ENCODE peak calls at places on chromosome X, in nine cellular contexts. O, L, J, U, M, E, B, F and Y are unnamed samples.
A peak's percentile ranks its signal among the peaks of the same experiment; 100 is the strongest.

GRCh38 chrX:86946569-86946968 is 571.0 kb upstream of the KLHL4 start:
- DNase-seq in U (peak; percentile 12), L (peak; percentile 37), O (no peak), J (no peak), E (no peak), B (peak; percentile 50), F (no peak), M (peak; percentile 5), Y (peak; percentile 10)

GRCh38 chrX:21683910-21684309 is 25.8 kb upstream of the KLHL34 start:
- DNase-seq in E (no peak), M (no peak), U (no peak), B (peak; percentile 87), L (no peak), O (no peak), J (no peak), F (peak; percentile 34), Y (no peak)

GRCh38 chrX:119399772-119400101 is 601 bp downstream of the SLC25A43 start:
- DNase-seq in J (no peak), F (peak; percentile 24), M (no peak), O (no peak), B (peak; percentile 8), E (no peak), L (no peak), U (no peak), Y (no peak)

GRCh38 chrX:134990475-134991473 is at the start of gene SMIM10:
- DNase-seq in J (peak; percentile 83), E (peak; percentile 71), U (peak; percentile 84), B (peak; percentile 83), F (peak; percentile 80), M (peak; percentile 14), L (peak; percentile 50), O (peak; percentile 55), Y (no peak)

GRCh38 chrX:39682778-39683177 is 415.0 kb downstream of the BCOR start:
- DNase-seq in E (no peak), L (no peak), O (no peak), J (no peak), M (peak; percentile 0), B (no peak), F (no peak), U (peak; percentile 67), Y (peak; percentile 36)

GRCh38 chrX:30806187-30806728 is 82.8 kb downstream of the TAB3 start:
- DNase-seq in B (no peak), E (no peak), F (no peak), L (no peak), M (no peak), U (no peak), J (no peak), O (peak; percentile 11), Y (no peak)

GRCh38 chrX:12984629-12985303 is 9.9 kb downstream of the TMSB4X start:
- DNase-seq in M (peak; percentile 80), U (no peak), E (no peak), O (peak; percentile 87), J (no peak), B (peak; percentile 73), F (peak; percentile 80), L (no peak), Y (peak; percentile 63)

GRCh38 chrX:137565921-137566745 is at the start of gene ZIC3:
- DNase-seq in J (peak; percentile 61), B (peak; percentile 1), F (peak; percentile 80), M (no peak), U (peak; percentile 98), E (peak; percentile 67), L (no peak), O (peak; percentile 63), Y (no peak)

GRCh38 chrX:68396953-68397352 is 36.3 kb downstream of the OPHN1 start:
- DNase-seq in M (no peak), F (no peak), U (no peak), J (no peak), L (no peak), B (peak; percentile 48), O (no peak), E (no peak), Y (no peak)

GRCh38 chrX:27600686-27601085 is 10.5 kb downstream of the DCAF8L2 start:
- DNase-seq in B (peak; percentile 3), L (no peak), M (no peak), F (no peak), U (no peak), E (no peak), O (no peak), J (no peak), Y (no peak)

GRCh38 chrX:23742174-23742692 is 843 bp downstream of the ACOT9 start:
- DNase-seq in B (peak; percentile 82), O (peak; percentile 32), L (peak; percentile 22), J (peak; percentile 38), U (peak; percentile 36), M (peak; percentile 35), E (no peak), F (peak; percentile 76), Y (no peak)

GRCh38 chrX:11533211-11533651 is 132.5 kb downstream of the ARHGAP6 start:
- DNase-seq in M (peak; percentile 73), U (peak; percentile 28), J (no peak), L (no peak), E (no peak), F (peak; percentile 88), B (peak; percentile 89), O (no peak), Y (peak; percentile 77)

DNA sequence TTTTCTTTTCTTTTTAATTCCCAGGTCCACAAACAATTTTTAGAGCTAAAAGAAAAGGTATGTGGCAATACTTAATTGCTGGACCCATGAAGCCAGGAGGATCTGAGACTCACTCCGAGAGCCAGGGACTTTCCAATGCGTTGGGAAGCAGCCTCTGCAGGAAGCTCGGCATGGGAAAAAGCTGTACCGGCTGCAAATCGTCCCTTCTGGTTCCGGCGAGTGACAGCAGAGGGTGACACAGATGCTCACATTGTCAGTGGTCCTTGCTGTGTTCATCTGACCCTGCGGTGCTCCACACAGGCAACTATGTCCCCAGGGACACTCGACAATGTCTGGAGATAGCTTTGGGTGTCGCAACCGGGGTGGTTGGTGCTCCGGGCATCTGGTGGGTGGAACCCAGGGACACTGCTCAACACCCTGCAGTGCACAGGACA is 164.0 kb downstream of the PRKX start:
- DNase-seq in L (peak; percentile 32), U (no peak), F (peak; percentile 7), B (no peak), O (no peak), E (no peak), J (peak; percentile 40), M (no peak), Y (no peak)
- H3K4me3 ChIP-seq in L (peak overlapping the region; percentile 2), U (no peak overlapping the region), F (peak overlapping the region; percentile 9), B (no peak overlapping the region), O (no peak overlapping the region), E (peak overlapping the region; percentile 14), J (no peak overlapping the region), M (no peak overlapping the region), Y (no peak overlapping the region)

GRCh38 chrX:130261494-130261893 is 7.2 kb downstream of the ZNF280C start:
- DNase-seq in F (no peak), L (no peak), O (no peak), E (no peak), B (no peak), M (no peak), J (no peak), U (no peak), Y (no peak)
- H3K4me3 ChIP-seq in F (no peak overlapping the region), L (no peak overlapping the region), O (no peak overlapping the region), E (no peak overlapping the region), B (no peak overlapping the region), M (no peak overlapping the region), J (no peak overlapping the region), U (no peak overlapping the region), Y (no peak overlapping the region)

GRCh38 chrX:54352677-54353076 is 5.2 kb downstream of the WNK3 start:
- DNase-seq in U (no peak), E (no peak), J (no peak), O (no peak), F (no peak), L (no peak), B (no peak), M (no peak), Y (no peak)

GRCh38 chrX:54358424-54359211 is 772 bp upstream of the WNK3 start:
- DNase-seq in O (no peak), L (no peak), M (no peak), U (peak; percentile 83), J (peak; percentile 47), B (peak; percentile 74), E (peak; percentile 51), F (peak; percentile 75), Y (no peak)

GRCh38 chrX:54359408-54359807 is 1.6 kb upstream of the WNK3 start:
- DNase-seq in J (no peak), E (no peak), B (no peak), M (no peak), F (no peak), U (no peak), O (no peak), L (no peak), Y (no peak)

DNA sequence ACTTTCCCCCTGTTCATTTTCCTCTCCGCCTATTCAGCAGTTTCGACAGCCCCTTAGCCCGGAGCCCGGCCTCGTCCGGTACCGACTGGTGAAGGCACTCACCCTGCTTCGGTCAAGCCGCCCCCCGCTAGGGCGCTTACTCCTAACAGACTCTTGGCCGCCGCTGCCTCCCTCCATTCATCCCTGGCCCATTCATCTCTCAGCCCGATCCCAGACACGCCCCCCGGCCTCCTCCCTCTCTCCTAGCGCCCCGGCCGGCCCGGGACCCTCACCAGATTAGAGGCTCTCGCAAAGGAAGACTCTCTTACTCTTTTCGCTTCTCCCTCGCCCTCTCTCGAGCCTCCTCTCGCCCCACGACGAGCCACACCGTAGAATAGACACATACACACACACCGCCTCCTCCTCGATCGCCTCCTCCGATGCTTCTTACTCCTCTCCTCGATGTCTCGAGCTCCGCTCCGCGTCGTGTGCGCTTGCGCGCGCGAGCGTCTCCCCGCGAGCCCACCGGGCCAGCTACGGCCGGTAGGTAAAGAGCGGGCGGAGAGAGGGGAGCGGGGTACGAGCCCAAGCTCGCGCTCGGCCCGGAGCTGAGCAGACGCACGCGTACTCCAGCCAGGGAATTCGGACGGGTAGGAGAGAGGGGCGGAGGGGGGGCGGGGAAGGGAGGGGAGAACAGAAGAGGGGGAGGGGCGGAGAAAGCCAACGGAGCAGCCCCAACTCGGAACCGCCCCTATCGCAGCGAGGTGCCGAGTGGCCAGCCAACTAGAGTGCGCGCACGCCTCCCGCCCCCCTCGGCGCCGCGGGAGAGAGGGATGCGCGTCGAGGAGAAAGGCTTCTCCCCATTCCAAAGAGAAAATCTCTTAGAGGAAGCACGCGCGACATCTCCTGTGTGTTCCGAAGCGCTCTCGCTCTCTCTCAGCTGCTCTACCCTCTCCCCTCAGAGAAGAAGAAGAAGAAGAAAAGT is at the start of gene WNK3:
- DNase-seq in U (peak; percentile 91), E (peak; percentile 68), J (peak; percentile 82), L (no peak), M (no peak), O (peak; percentile 63), F (peak; percentile 83), B (peak; percentile 77), Y (no peak)
- H3K4me3 ChIP-seq in U (peak within 1 kb of the TSS; percentile 81), E (peak within 1 kb of the TSS; percentile 52), J (no peak within 1 kb of the TSS), L (no peak within 1 kb of the TSS), M (no peak within 1 kb of the TSS), O (peak within 1 kb of the TSS; percentile 51), F (peak within 1 kb of the TSS; percentile 60), B (peak within 1 kb of the TSS; percentile 59), Y (no peak within 1 kb of the TSS)

DNA sequence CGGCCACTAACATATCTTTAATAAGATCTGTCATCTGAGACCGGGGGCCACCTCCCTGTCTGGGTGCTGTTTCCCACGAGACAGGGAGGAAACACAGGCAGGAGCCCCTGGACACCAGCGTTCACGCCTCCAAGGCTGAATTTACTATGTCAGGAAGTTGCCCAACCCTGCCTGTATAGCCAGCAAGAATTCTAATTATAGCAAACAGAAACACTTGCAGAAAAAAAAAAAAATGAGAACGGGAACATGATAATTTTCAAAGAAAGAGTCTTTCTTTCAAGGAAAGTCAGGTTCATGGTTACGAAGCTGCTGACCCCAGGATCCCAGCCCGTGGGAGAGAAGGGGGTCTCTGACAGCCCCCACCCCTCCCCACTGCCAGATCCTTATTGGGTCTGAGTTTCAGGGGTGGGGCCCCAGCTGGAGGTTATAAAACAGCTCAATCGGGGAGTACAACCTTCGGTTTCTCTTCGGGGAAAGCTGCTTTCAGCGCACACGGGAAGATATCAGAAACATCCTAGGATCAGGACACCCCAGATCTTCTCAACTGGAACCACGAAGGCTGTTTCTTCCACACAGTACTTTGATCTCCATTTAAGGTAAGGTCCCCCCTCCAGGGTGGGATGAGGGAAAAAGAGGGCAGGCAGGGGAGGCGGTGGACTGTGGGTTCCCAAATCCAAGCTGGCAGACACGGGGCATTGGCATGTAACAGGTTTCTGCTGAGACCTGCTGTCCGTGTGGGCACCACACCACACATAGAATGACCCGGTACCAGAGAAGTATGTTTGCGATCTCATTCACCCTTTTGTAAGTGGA is at the start of gene IL3RA:
- DNase-seq in M (peak; percentile 71), O (no peak), F (no peak), L (no peak), J (peak; percentile 54), E (peak; percentile 66), U (no peak), B (no peak), Y (no peak)
- H3K4me3 ChIP-seq in M (peak within 1 kb of the TSS; percentile 68), O (peak within 1 kb of the TSS; percentile 40), F (no peak within 1 kb of the TSS), L (no peak within 1 kb of the TSS), J (no peak within 1 kb of the TSS), E (peak within 1 kb of the TSS; percentile 53), U (no peak within 1 kb of the TSS), B (no peak within 1 kb of the TSS), Y (no peak within 1 kb of the TSS)